ENCODE peak calls at places on chromosomes 1 and 21, in eight cellular contexts. A is heart left ventricle; Z is fibroblast of pulmonary artery; W is T-helper 2 cell; L is SHP77; Y is M059J; F is cardiac septum; B is activated CD8-positive, alpha-beta T cell treated with anti-CD3 and anti-CD28 coated beads, Interleukin-2, amount 10 ng/mL, durations not matched to agents 7 days and 5 days. T is an unnamed sample.

GRCh38 chr21:38166214-38166547 is 90.6 kb upstream of the KCNJ15 start:
- DNase-seq in A (no peak), W (no peak), Z (no peak), F (no peak), B (no peak), L (no peak), Y (no peak), T (no peak)

GRCh38 chr1:232515706-232516105 is 114.2 kb downstream of the SIPA1L2 start:
- DNase-seq in Y (no peak), F (no peak), W (no peak), Z (no peak), A (no peak), L (no peak), B (no peak), T (no peak)

GRCh38 chr1:192489748-192490147 is 85.8 kb upstream of the RGS1 start:
- DNase-seq in L (peak), B (no peak), Z (peak), W (no peak), F (no peak), A (peak), Y (peak), T (no peak)

GRCh38 chr1:39132505-39133339 is 71.8 kb upstream of the MACF1 start:
- DNase-seq in L (peak), Y (peak), Z (peak), W (no peak), F (peak), B (no peak), A (peak), T (peak)

GRCh38 chr1:26500488-26501175 is 28.4 kb downstream of the HMGN2 start:
- DNase-seq in Z (no peak), W (peak), B (peak), Y (peak), L (peak), F (peak), A (peak), T (no peak)

GRCh38 chr21:29315155-29315749 is 16.5 kb downstream of the BACH1 start:
- DNase-seq in L (no peak), Z (no peak), W (no peak), A (no peak), F (no peak), Y (peak), B (no peak), T (no peak)

GRCh38 chr1:161932668-161933067 is 91.0 kb downstream of the OLFML2B start:
- DNase-seq in F (no peak), A (peak), Z (peak), W (no peak), B (no peak), Y (no peak), L (no peak), T (no peak)

GRCh38 chr1:59128784-59129227 is 168.1 kb upstream of the FGGY start:
- DNase-seq in F (no peak), Y (peak), Z (peak), B (no peak), W (no peak), L (no peak), A (no peak), T (peak)

GRCh38 chr1:226632922-226633351 is 84.4 kb downstream of the STUM start:
- DNase-seq in Z (no peak), W (no peak), Y (no peak), F (no peak), L (no peak), A (peak), B (no peak), T (no peak)

T was measured in HS-5.